ENCODE peak calls at places on chromosomes 11 and 22, in eight cellular contexts. One of them, this sample, is unnamed. For H3K4me1 and H3K9me3, the result is how much of the 10 kb centered on the place peaks cover.

GRCh38 chr22:45208993-45209838 is 31.5 kb downstream of the KIAA0930 start:
- DNase-seq in mammary epithelial cell: peak
- DNase-seq in endothelial cell of umbilical vein: peak
- DNase-seq in BE2C: peak
- DNase-seq in CD8-positive, alpha-beta memory T cell: no peak
- DNase-seq in iPS DF 6.9: no peak
- DNase-seq in hepatocyte: no peak
- DNase-seq in A549: no peak
- DNase-seq in this sample: no peak

GRCh38 chr11:44313701-44314489 is 4.0 kb upstream of the ALX4 start:
- DNase-seq in endothelial cell of umbilical vein: no peak
- DNase-seq in BE2C: no peak
- DNase-seq in iPS DF 6.9: no peak
- DNase-seq in CD8-positive, alpha-beta memory T cell: no peak
- DNase-seq in hepatocyte: no peak
- DNase-seq in A549: no peak
- DNase-seq in mammary epithelial cell: peak
- DNase-seq in this sample: no peak

GRCh38 chr11:68916439-68916838 is 12.7 kb downstream of the IGHMBP2 start:
- DNase-seq in hepatocyte: no peak
- DNase-seq in endothelial cell of umbilical vein: no peak
- DNase-seq in BE2C: no peak
- DNase-seq in CD8-positive, alpha-beta memory T cell: no peak
- DNase-seq in A549: no peak
- DNase-seq in mammary epithelial cell: no peak
- DNase-seq in iPS DF 6.9: no peak
- DNase-seq in this sample: no peak

GRCh38 chr22:25134028-25134427 is 65.6 kb upstream of the CRYBB3 start:
- DNase-seq in hepatocyte: no peak
- DNase-seq in mammary epithelial cell: peak
- DNase-seq in iPS DF 6.9: no peak
- DNase-seq in CD8-positive, alpha-beta memory T cell: no peak
- DNase-seq in A549: no peak
- DNase-seq in endothelial cell of umbilical vein: peak
- DNase-seq in BE2C: no peak
- DNase-seq in this sample: no peak

GRCh38 chr22:17172172-17172833 is 13.2 kb upstream of the HDHD5 start:
- DNase-seq in mammary epithelial cell: peak
- DNase-seq in CD8-positive, alpha-beta memory T cell: no peak
- DNase-seq in endothelial cell of umbilical vein: no peak
- DNase-seq in A549: no peak
- DNase-seq in iPS DF 6.9: no peak
- DNase-seq in hepatocyte: peak
- DNase-seq in BE2C: no peak
- DNase-seq in this sample: no peak

GRCh38 chr11:64088159-64089026 is 52.7 kb downstream of the FLRT1 start:
- DNase-seq in endothelial cell of umbilical vein: no peak
- DNase-seq in CD8-positive, alpha-beta memory T cell: no peak
- DNase-seq in hepatocyte: no peak
- DNase-seq in mammary epithelial cell: no peak
- DNase-seq in iPS DF 6.9: peak
- DNase-seq in BE2C: no peak
- DNase-seq in A549: peak
- DNase-seq in this sample: no peak

GRCh38 chr11:70543611-70544010 is 145.3 kb downstream of the CTTN start:
- DNase-seq in iPS DF 6.9: no peak
- DNase-seq in mammary epithelial cell: no peak
- DNase-seq in CD8-positive, alpha-beta memory T cell: no peak
- DNase-seq in A549: no peak
- DNase-seq in BE2C: no peak
- DNase-seq in hepatocyte: no peak
- DNase-seq in endothelial cell of umbilical vein: no peak
- DNase-seq in this sample: no peak

GRCh38 chr22:31983911-31984661 is 39.8 kb downstream of the YWHAH start:
- DNase-seq in mammary epithelial cell: no peak
- DNase-seq in iPS DF 6.9: no peak
- DNase-seq in endothelial cell of umbilical vein: no peak
- DNase-seq in A549: no peak
- DNase-seq in BE2C: no peak
- DNase-seq in hepatocyte: peak
- DNase-seq in CD8-positive, alpha-beta memory T cell: no peak
- DNase-seq in this sample: no peak

GRCh38 chr22:50671641-50672040 is 982 bp upstream of the SHANK3 start:
- DNase-seq in endothelial cell of umbilical vein: peak
- DNase-seq in hepatocyte: peak
- DNase-seq in BE2C: no peak
- DNase-seq in CD8-positive, alpha-beta memory T cell: no peak
- DNase-seq in iPS DF 6.9: no peak
- DNase-seq in A549: no peak
- DNase-seq in mammary epithelial cell: no peak
- DNase-seq in this sample: no peak

GRCh38 chr11:114054830-114055229 is 4.7 kb upstream of the ZBTB16 start:
- DNase-seq in hepatocyte: no peak
- DNase-seq in BE2C: no peak
- DNase-seq in mammary epithelial cell: no peak
- DNase-seq in endothelial cell of umbilical vein: no peak
- DNase-seq in CD8-positive, alpha-beta memory T cell: no peak
- DNase-seq in A549: no peak
- DNase-seq in iPS DF 6.9: no peak
- DNase-seq in this sample: no peak

GRCh38 chr11:84056696-84057095 is 770.5 kb upstream of the CCDC90B start:
- DNase-seq in iPS DF 6.9: no peak
- DNase-seq in BE2C: no peak
- DNase-seq in mammary epithelial cell: no peak
- DNase-seq in CD8-positive, alpha-beta memory T cell: no peak
- DNase-seq in A549: no peak
- DNase-seq in hepatocyte: no peak
- DNase-seq in endothelial cell of umbilical vein: no peak
- DNase-seq in this sample: no peak

GRCh38 chr11:84855846-84856245 is 771.3 kb downstream of the DLG2 start:
- DNase-seq in hepatocyte: no peak
- DNase-seq in CD8-positive, alpha-beta memory T cell: no peak
- DNase-seq in mammary epithelial cell: peak
- DNase-seq in A549: no peak
- DNase-seq in BE2C: no peak
- DNase-seq in iPS DF 6.9: no peak
- DNase-seq in endothelial cell of umbilical vein: no peak
- DNase-seq in this sample: no peak

GRCh38 chr11:120141144-120142071 is 3.5 kb upstream of the TRIM29 start:
- DNase-seq in mammary epithelial cell: no peak
- DNase-seq in CD8-positive, alpha-beta memory T cell: no peak
- DNase-seq in endothelial cell of umbilical vein: no peak
- DNase-seq in hepatocyte: no peak
- DNase-seq in A549: no peak
- DNase-seq in iPS DF 6.9: no peak
- DNase-seq in BE2C: no peak
- DNase-seq in this sample: no peak

GRCh38 chr11:65473275-65473860 is 25.5 kb upstream of the MALAT1 start:
- DNase-seq in hepatocyte: no peak
- DNase-seq in BE2C: no peak
- DNase-seq in iPS DF 6.9: no peak
- DNase-seq in endothelial cell of umbilical vein: no peak
- DNase-seq in A549: no peak
- DNase-seq in CD8-positive, alpha-beta memory T cell: no peak
- DNase-seq in mammary epithelial cell: no peak
- DNase-seq in this sample: no peak

GRCh38 chr11:43931717-43932039 is 10.8 kb upstream of the C11orf96 start:
- DNase-seq in endothelial cell of umbilical vein: no peak
- DNase-seq in A549: no peak
- DNase-seq in mammary epithelial cell: no peak
- DNase-seq in iPS DF 6.9: no peak
- DNase-seq in BE2C: no peak
- DNase-seq in hepatocyte: no peak
- DNase-seq in CD8-positive, alpha-beta memory T cell: no peak
- DNase-seq in this sample: no peak

GRCh38 chr22:43901976-43902643 is 10.3 kb upstream of the PNPLA5 start:
- DNase-seq in mammary epithelial cell: no peak
- DNase-seq in iPS DF 6.9: no peak
- DNase-seq in A549: peak
- DNase-seq in CD8-positive, alpha-beta memory T cell: no peak
- DNase-seq in endothelial cell of umbilical vein: no peak
- DNase-seq in hepatocyte: no peak
- DNase-seq in BE2C: no peak
- DNase-seq in this sample: no peak

DNA sequence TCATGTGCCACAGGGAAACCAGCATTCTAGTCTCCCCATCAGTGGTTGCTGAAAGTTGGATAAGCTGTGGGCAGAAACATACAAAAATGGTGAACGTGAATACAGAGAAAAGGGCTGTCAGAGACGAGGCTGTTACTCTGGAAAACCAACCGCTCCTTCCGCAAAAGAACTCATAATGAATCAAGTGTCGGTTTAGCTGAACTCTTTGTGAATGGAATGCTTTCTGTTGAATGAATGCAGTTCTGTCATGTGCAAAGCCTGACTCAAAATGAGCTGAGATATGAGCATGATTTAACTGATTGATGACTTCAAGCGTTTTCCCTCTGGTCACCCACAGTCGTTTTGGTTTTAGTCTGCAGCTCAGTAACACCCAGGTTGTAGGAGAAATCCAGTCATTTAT is 298.3 kb downstream of the ETS1 start:
- DNase-seq in CD8-positive, alpha-beta memory T cell: no peak
- DNase-seq in iPS DF 6.9: no peak
- DNase-seq in hepatocyte: no peak
- DNase-seq in BE2C: no peak
- DNase-seq in endothelial cell of umbilical vein: no peak
- DNase-seq in mammary epithelial cell: no peak
- DNase-seq in A549: no peak
- DNase-seq in this sample: no peak
- H3K4me1 ChIP-seq in CD8-positive, alpha-beta memory T cell: half or more
- H3K4me1 ChIP-seq in iPS DF 6.9: under half
- H3K4me1 ChIP-seq in hepatocyte: under half
- H3K4me1 ChIP-seq in BE2C: under half
- H3K4me1 ChIP-seq in endothelial cell of umbilical vein: under half
- H3K4me1 ChIP-seq in mammary epithelial cell: under half
- H3K4me1 ChIP-seq in A549: under half
- H3K4me1 ChIP-seq in this sample: half or more

DNA sequence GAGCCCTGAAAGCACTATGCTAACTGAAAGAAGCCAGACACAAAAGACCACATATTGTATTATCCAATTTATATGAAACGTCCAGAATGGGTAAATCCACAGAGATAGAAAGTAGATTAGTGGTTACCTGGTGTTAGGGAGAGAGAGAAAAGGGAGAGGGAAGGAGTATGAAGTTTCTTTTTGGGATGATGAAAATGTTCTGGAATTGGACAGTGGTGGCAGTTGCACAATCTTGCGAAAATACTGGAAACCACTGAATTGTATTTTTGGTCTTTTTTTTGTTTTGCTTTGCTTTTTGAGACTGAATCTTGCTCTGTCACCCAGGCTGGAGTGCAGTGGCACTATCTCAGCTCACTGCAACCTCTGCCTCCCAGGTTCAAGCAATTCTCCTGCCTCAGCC is 63.5 kb downstream of the MRTFA start:
- DNase-seq in endothelial cell of umbilical vein: no peak
- DNase-seq in hepatocyte: no peak
- DNase-seq in A549: no peak
- DNase-seq in iPS DF 6.9: no peak
- DNase-seq in BE2C: no peak
- DNase-seq in mammary epithelial cell: no peak
- DNase-seq in CD8-positive, alpha-beta memory T cell: no peak
- DNase-seq in this sample: no peak
- H3K4me3 ChIP-seq in endothelial cell of umbilical vein: no peak
- H3K4me3 ChIP-seq in hepatocyte: no peak
- H3K4me3 ChIP-seq in A549: no peak
- H3K4me3 ChIP-seq in iPS DF 6.9: no peak
- H3K4me3 ChIP-seq in BE2C: no peak
- H3K4me3 ChIP-seq in mammary epithelial cell: no peak
- H3K4me3 ChIP-seq in CD8-positive, alpha-beta memory T cell: no peak
- H3K4me3 ChIP-seq in this sample: no peak

GRCh38 chr22:47696776-47697175 is 934.3 kb downstream of the TBC1D22A start:
- DNase-seq in mammary epithelial cell: no peak
- DNase-seq in CD8-positive, alpha-beta memory T cell: no peak
- DNase-seq in hepatocyte: no peak
- DNase-seq in endothelial cell of umbilical vein: no peak
- DNase-seq in BE2C: no peak
- DNase-seq in A549: no peak
- DNase-seq in iPS DF 6.9: no peak
- DNase-seq in this sample: no peak

GRCh38 chr22:47693606-47694005 is 931.2 kb downstream of the TBC1D22A start:
- DNase-seq in A549: no peak
- DNase-seq in mammary epithelial cell: no peak
- DNase-seq in hepatocyte: no peak
- DNase-seq in iPS DF 6.9: no peak
- DNase-seq in BE2C: no peak
- DNase-seq in CD8-positive, alpha-beta memory T cell: no peak
- DNase-seq in endothelial cell of umbilical vein: no peak
- DNase-seq in this sample: no peak

GRCh38 chr22:47695176-47695575 is 932.7 kb downstream of the TBC1D22A start:
- DNase-seq in BE2C: no peak
- DNase-seq in hepatocyte: no peak
- DNase-seq in iPS DF 6.9: no peak
- DNase-seq in mammary epithelial cell: no peak
- DNase-seq in A549: no peak
- DNase-seq in endothelial cell of umbilical vein: no peak
- DNase-seq in CD8-positive, alpha-beta memory T cell: no peak
- DNase-seq in this sample: no peak

GRCh38 chr22:47692811-47693210 is 930.4 kb downstream of the TBC1D22A start:
- DNase-seq in endothelial cell of umbilical vein: no peak
- DNase-seq in mammary epithelial cell: no peak
- DNase-seq in hepatocyte: no peak
- DNase-seq in BE2C: no peak
- DNase-seq in iPS DF 6.9: no peak
- DNase-seq in A549: no peak
- DNase-seq in CD8-positive, alpha-beta memory T cell: no peak
- DNase-seq in this sample: no peak

DNA sequence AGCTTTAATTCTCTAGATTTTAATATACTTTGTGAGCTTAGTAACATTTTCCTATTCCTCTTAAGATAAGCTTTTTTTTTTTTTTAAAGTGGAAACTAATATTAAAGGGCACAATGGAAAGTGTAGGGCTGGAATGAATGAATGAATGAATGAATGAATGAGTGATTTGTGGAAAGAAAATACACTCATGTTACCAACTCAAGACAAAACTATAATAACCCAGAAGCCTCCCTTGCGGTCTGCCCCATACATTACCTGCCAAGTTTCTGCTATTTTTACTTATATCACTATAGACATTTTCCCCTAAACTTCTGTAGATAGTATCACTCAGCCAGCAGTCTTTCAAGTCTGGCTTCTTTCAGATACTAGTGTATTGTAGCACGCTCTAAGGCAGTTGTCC is 932.1 kb downstream of the TBC1D22A start:
- DNase-seq in mammary epithelial cell: no peak
- DNase-seq in CD8-positive, alpha-beta memory T cell: no peak
- DNase-seq in iPS DF 6.9: no peak
- DNase-seq in BE2C: no peak
- DNase-seq in hepatocyte: no peak
- DNase-seq in A549: no peak
- DNase-seq in endothelial cell of umbilical vein: no peak
- DNase-seq in this sample: no peak
- H3K9me3 ChIP-seq in mammary epithelial cell: under half
- H3K9me3 ChIP-seq in CD8-positive, alpha-beta memory T cell: under half
- H3K9me3 ChIP-seq in iPS DF 6.9: under half
- H3K9me3 ChIP-seq in BE2C: under half
- H3K9me3 ChIP-seq in hepatocyte: under half
- H3K9me3 ChIP-seq in A549: under half
- H3K9me3 ChIP-seq in endothelial cell of umbilical vein: under half
- H3K9me3 ChIP-seq in this sample: under half

DNA sequence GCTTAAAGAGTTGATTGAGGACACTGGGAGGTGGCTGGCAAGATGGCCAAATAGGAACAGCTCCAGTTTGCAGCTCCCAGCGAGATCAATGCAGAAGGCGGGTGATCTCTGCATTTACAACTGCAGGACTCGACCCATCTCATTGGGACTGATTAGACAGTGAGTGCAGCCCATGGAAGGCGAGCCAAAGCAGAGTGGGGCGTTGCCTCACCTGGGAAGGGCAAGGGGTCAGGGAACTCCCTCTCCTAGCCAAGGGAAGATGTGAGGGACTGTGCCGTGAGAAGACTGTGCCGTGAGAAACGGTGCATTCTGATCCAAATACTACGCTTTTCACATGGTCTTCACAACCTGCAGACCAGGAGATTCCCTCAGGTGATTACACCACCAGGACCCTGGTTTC is 36.4 kb downstream of the ARHGAP32 start:
- DNase-seq in BE2C: no peak
- DNase-seq in CD8-positive, alpha-beta memory T cell: no peak
- DNase-seq in hepatocyte: no peak
- DNase-seq in iPS DF 6.9: no peak
- DNase-seq in A549: no peak
- DNase-seq in mammary epithelial cell: no peak
- DNase-seq in endothelial cell of umbilical vein: no peak
- DNase-seq in this sample: no peak
- H3K4me1 ChIP-seq in BE2C: under half
- H3K4me1 ChIP-seq in CD8-positive, alpha-beta memory T cell: under half
- H3K4me1 ChIP-seq in hepatocyte: under half
- H3K4me1 ChIP-seq in iPS DF 6.9: under half
- H3K4me1 ChIP-seq in A549: under half
- H3K4me1 ChIP-seq in mammary epithelial cell: under half
- H3K4me1 ChIP-seq in endothelial cell of umbilical vein: under half
- H3K4me1 ChIP-seq in this sample: under half